ENCODE peak calls at places on chromosomes 4 and X, in nine cellular contexts. J is IMR-90, Z is lower lobe of right lung, L is ovary, K is psoas muscle, R is sigmoid colon, M is fibroblast of lung, O is suprapubic skin, C is endothelial cell of umbilical vein. P is an unnamed sample.

GRCh38 chr4:57426779-57427395 is 316.7 kb upstream of the IGFBP7 start:
- DNase-seq in J (peak; percentile 66), C (peak; percentile 60), M (peak; percentile 71), R (no peak), Z (peak; percentile 74), L (peak; percentile 59), K (no peak), O (no peak), P (no peak)

GRCh38 chr4:112938461-112939058 is 110.9 kb upstream of the ANK2 start:
- DNase-seq in J (peak; percentile 36), M (peak; percentile 71), R (no peak), C (peak; percentile 40), Z (no peak), L (no peak), K (no peak), O (no peak), P (no peak)

GRCh38 chrX:24145340-24146186 is 4.0 kb upstream of the ZFX start:
- DNase-seq in L (no peak), R (no peak), J (peak; percentile 54), M (peak; percentile 45), O (no peak), C (peak; percentile 48), Z (no peak), K (no peak), P (no peak)

GRCh38 chr4:128600996-128601857 is 208.3 kb upstream of the JADE1 start:
- DNase-seq in M (peak; percentile 99), J (peak; percentile 97), Z (peak; percentile 72), K (peak; percentile 63), R (peak; percentile 86), O (no peak), C (peak; percentile 97), L (peak; percentile 82), P (peak; percentile 57)

GRCh38 chr4:186304816-186305520 is 39.0 kb downstream of the F11 start:
- DNase-seq in M (no peak), L (no peak), K (no peak), J (peak; percentile 8), R (no peak), C (no peak), O (no peak), Z (no peak), P (no peak)

GRCh38 chr4:39043697-39044363 is 11.6 kb upstream of the TMEM156 start:
- DNase-seq in O (no peak), R (no peak), M (no peak), K (no peak), J (peak; percentile 52), Z (no peak), C (peak; percentile 87), L (no peak), P (no peak)

GRCh38 chr4:69823481-69824186 is 36.3 kb downstream of the SULT1E1 start:
- DNase-seq in C (peak; percentile 76), L (no peak), R (no peak), Z (peak; percentile 71), J (peak; percentile 6), M (peak; percentile 61), O (no peak), K (no peak), P (no peak)

GRCh38 chrX:105645667-105646354 is 176.5 kb upstream of the NRK start:
- DNase-seq in R (no peak), K (no peak), J (no peak), O (no peak), L (no peak), Z (no peak), M (peak; percentile 15), C (no peak), P (no peak)

GRCh38 chr4:183591301-183591700 is 67.7 kb downstream of the RWDD4 start:
- DNase-seq in O (no peak), L (no peak), J (peak; percentile 52), C (no peak), M (no peak), Z (no peak), R (no peak), K (no peak), P (no peak)

GRCh38 chrX:74383611-74384010 is 37.7 kb upstream of the SLC16A2 start:
- DNase-seq in J (peak; percentile 59), L (peak; percentile 34), M (peak; percentile 62), Z (no peak), C (peak; percentile 41), R (no peak), O (no peak), K (no peak), P (no peak)

GRCh38 chr4:110589297-110589696 is 33.6 kb downstream of the PITX2 start:
- DNase-seq in O (no peak), Z (no peak), C (peak; percentile 16), J (peak; percentile 11), K (no peak), L (no peak), M (peak; percentile 5), R (no peak), P (no peak)

GRCh38 chr4:30953799-30954198 is 233.6 kb downstream of the PCDH7 start:
- DNase-seq in C (no peak), R (no peak), L (no peak), J (no peak), Z (no peak), M (no peak), O (no peak), K (no peak), P (no peak)

GRCh38 chr4:75673959-75674328 is 733 bp upstream of the G3BP2 start:
- DNase-seq in O (no peak), Z (no peak), M (no peak), K (no peak), R (no peak), L (no peak), J (no peak), C (no peak), P (no peak)

GRCh38 chr4:38237139-38237538 is 276.9 kb downstream of the PTTG2 start:
- DNase-seq in J (peak; percentile 55), O (no peak), L (no peak), R (no peak), C (peak; percentile 89), Z (no peak), M (peak; percentile 45), K (no peak), P (no peak)

DNA sequence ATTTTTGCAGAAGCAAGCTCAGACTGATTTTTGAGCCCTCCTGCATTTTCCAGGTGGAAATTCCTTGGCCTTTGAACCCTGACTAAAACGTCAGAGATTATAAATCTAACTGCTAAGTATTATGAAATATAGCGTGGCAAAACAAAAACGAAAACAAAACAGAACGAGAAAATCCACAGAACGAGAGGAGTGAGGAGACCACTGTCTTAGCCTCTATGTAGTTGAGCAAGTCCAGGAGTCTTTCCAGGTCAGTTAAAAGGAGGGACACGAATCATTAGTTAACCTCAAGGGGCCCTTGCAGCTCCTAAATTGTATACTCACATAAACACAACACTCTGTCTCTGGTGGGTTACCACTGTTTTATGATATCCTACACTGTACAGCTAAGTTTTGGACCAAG is 80.2 kb downstream of the SYNPO2 start:
- DNase-seq in K (no peak), J (no peak), Z (no peak), R (no peak), M (peak; percentile 3), C (no peak), O (no peak), L (no peak), P (no peak)
- H3K27ac ChIP-seq in K (peak overlapping the region; percentile 95), J (peak overlapping the region; percentile 90), Z (peak overlapping the region; percentile 77), R (peak overlapping the region; percentile 90), M (no peak overlapping the region), C (no peak overlapping the region), O (peak overlapping the region; percentile 10), L (no peak overlapping the region), P (peak overlapping the region; percentile 93)

DNA sequence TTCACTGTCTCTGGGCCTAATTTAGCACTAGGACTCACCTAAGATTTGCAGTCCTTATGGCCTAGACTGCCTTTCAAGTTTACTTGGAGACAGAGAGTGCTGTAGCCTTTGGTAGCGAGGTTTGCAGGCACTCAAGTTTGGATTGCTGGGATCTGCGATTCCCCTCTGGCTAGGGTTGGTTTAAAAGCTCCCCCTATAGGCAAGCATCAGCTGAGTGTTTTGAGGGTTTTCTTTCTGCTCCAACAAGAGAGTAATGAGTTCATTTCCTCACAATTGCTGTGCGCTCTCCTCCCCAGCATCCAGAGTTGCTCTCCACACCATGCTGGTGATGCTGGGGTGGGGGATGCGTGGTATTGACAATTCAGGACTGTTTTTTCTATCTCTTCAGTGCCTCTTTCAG is 206.9 kb downstream of the GLUD2 start:
- DNase-seq in R (no peak), O (no peak), C (no peak), L (no peak), K (no peak), Z (no peak), M (no peak), J (no peak), P (no peak)
- TF ChIP-seq CTCF in R (no peak), O (no peak), C (no peak), L (no peak), K (no peak), Z (no peak), M (no peak), J (no peak), P (no peak)

GRCh38 chr4:52001616-52002015 is 18.5 kb downstream of the LRRC66 start:
- DNase-seq in J (peak; percentile 40), K (no peak), R (no peak), M (no peak), O (no peak), L (no peak), Z (no peak), C (no peak), P (no peak)

GRCh38 chr4:51997647-51998046 is 22.5 kb downstream of the LRRC66 start:
- DNase-seq in C (no peak), O (no peak), L (no peak), Z (no peak), M (no peak), K (no peak), R (no peak), J (no peak), P (no peak)

GRCh38 chr4:51998837-51999236 is 21.3 kb downstream of the LRRC66 start:
- DNase-seq in Z (no peak), C (no peak), J (no peak), R (no peak), K (no peak), L (no peak), O (no peak), M (no peak), P (no peak)

GRCh38 chr4:51995647-51996046 is 24.5 kb downstream of the LRRC66 start:
- DNase-seq in M (no peak), K (no peak), O (no peak), L (no peak), R (no peak), Z (no peak), J (no peak), C (no peak), P (no peak)

DNA sequence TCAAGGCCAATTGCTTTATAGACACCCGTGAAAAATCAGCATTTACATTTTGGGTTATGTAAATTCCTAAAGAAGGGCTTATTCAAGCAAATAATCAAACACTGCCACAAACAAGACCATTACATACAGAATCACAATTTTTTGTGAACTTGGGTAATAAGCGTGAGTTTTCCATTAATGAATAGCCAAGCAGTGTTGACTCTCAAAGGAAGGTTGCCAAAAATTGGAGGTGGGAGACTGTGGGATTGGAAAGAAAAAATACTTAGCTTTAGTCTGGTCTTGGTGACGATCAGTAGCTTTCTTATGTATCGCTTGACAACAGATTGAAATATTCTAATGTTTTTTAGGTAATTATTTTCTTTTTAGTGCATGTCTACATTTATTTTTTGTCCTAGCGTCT is 20.9 kb downstream of the LRRC66 start:
- DNase-seq in M (no peak), L (no peak), R (no peak), O (no peak), C (no peak), Z (no peak), K (no peak), J (no peak), P (no peak)
- H3K27ac ChIP-seq in M (no peak overlapping the region), L (no peak overlapping the region), R (no peak overlapping the region), O (no peak overlapping the region), C (no peak overlapping the region), Z (no peak overlapping the region), K (no peak overlapping the region), J (no peak overlapping the region), P (no peak overlapping the region)

GRCh38 chr4:180832086-180832485 is 1411.1 kb upstream of the TENM3 start:
- DNase-seq in K (no peak), J (no peak), L (no peak), R (no peak), C (no peak), Z (no peak), O (no peak), M (no peak), P (no peak)
- TF ChIP-seq CTCF in K (no peak), J (peak; percentile 20), L (no peak), R (no peak), C (no peak), Z (no peak), O (no peak), M (no peak), P (no peak)